ENCODE peak calls at places on chromosomes 7 and 10, in seven cellular contexts. M, T, A, X, J, C and Y are unnamed samples. For H3K9me2, the result is how much of the 10 kb centered on the place peaks cover.

GRCh38 chr10:127398140-127398966 is 150.8 kb upstream of the NPS start:
- DNase-seq in M (no peak), T (peak), X (no peak), A (no peak), J (no peak), C (peak), Y (no peak)

GRCh38 chr7:39272111-39272510 is 294.1 kb upstream of the YAE1 start:
- DNase-seq in M (no peak), X (no peak), J (no peak), C (no peak), A (no peak), T (no peak), Y (no peak)

GRCh38 chr10:52665821-52666220 is 106.8 kb downstream of the MBL2 start:
- DNase-seq in T (no peak), J (no peak), X (no peak), A (no peak), M (no peak), C (no peak), Y (no peak)

GRCh38 chr10:43202224-43202656 is 64.0 kb downstream of the CSGALNACT2 start:
- DNase-seq in J (peak), A (peak), M (peak), C (peak), T (no peak), X (no peak), Y (peak)

GRCh38 chr7:156014808-156015207 is 202.5 kb upstream of the SHH start:
- DNase-seq in M (no peak), A (no peak), C (no peak), J (no peak), T (no peak), X (no peak), Y (no peak)

GRCh38 chr7:55073051-55073511 is 54.3 kb downstream of the EGFR start:
- DNase-seq in X (peak), C (peak), A (no peak), M (no peak), J (no peak), T (peak), Y (no peak)

GRCh38 chr7:34160261-34160752 is 255.0 kb downstream of the BMPER start:
- DNase-seq in J (no peak), C (peak), T (no peak), A (no peak), X (no peak), M (no peak), Y (no peak)

GRCh38 chr10:75062191-75062849 is 49.1 kb upstream of the SAMD8 start:
- DNase-seq in M (no peak), T (no peak), A (no peak), C (peak), J (no peak), X (no peak), Y (no peak)

GRCh38 chr7:47536705-47537611 is 45.0 kb downstream of the TNS3 start:
- DNase-seq in T (peak), X (no peak), M (no peak), J (no peak), C (peak), A (peak), Y (peak)

GRCh38 chr10:52768114-52768532 is 4.5 kb downstream of the MBL2 start:
- DNase-seq in M (no peak), T (no peak), J (no peak), A (no peak), X (no peak), C (no peak), Y (no peak)

GRCh38 chr10:131670341-131670740 is 230.5 kb upstream of the PPP2R2D start:
- DNase-seq in A (no peak), J (no peak), X (no peak), T (no peak), C (no peak), M (no peak), Y (no peak)

GRCh38 chr7:151437163-151437553 is 2.8 kb downstream of the CRYGN start:
- DNase-seq in C (no peak), T (no peak), J (no peak), A (no peak), X (no peak), M (no peak), Y (no peak)

GRCh38 chr7:157477550-157478212 is 140.9 kb downstream of the DNAJB6 start:
- DNase-seq in A (no peak), J (peak), C (no peak), X (no peak), M (no peak), T (no peak), Y (no peak)

DNA sequence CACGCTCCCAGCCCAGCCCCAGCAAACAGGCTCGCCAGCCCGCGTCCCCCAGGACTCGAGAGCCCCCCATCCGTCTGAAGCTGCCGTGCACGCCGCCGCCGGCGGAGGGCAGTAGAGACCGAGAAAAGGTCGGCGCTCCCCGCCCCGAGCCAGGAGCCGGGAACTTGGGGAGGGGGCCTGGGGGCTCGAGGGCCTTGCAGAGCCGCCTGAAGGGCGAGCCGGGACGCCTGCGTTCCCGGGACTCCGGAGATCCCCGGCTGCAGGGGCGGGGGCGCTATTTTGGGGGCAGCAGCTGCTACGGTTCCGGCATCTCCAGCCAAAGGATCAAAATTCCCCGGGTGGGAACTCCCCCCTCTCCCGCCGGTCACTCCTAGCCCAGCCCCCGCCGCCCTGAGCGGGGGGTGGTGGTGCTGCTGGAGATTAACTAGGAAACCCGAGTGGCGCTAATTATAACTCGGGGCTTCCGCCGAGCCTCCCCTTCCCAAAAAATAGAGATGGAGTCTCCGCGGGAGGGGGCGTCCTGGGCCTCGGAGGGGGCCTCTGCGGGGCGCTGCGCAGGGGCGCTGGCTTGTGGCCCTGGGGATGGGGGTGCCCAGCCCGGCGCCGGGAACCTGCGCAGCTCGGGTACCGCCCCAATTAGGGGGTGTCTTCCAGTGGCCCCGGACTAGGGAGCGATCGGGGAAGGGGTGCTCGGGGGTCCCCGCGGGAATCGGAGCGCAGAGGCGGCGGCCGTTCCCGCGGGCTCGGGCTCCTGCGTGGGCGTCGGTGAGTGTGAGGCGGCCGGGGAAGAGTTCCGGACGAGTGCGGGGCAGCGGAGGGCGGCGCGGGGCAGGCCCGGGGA is 608 bp downstream of the ACHE start:
- DNase-seq in M (no peak), C (peak), X (no peak), A (peak), J (no peak), T (peak), Y (peak)
- TF ChIP-seq EZH2 in M (no peak), C (peak), X (no peak), A (peak), J (peak), T (peak), Y (no peak)

DNA sequence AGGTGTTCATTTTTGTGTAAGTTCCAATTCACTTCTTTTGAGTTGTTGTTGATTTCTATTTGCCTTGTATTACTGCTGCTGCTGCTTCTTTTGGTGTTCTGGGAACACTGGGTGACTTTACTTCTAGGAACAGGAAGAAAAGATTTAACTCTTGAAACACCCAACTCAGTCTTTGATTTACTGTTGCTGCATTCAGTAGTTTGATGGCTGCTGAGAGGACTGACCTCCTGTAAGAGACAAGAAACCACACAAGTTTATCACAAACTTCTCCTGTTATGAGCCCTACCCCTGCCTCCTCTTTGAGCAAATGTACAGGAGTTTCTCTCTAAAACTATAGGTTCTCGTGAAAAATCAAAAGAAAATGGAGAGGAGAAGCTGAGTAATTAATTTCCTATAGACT is 161.7 kb downstream of the CTTNBP2 start:
- DNase-seq in J (no peak), M (no peak), C (no peak), T (no peak), X (no peak), A (no peak), Y (no peak)
- H3K9me2 ChIP-seq in J (under half), M (under half), C (under half), T (under half), X (under half), A (under half), Y (under half)

GRCh38 chr10:93899109-93899508 is 5.3 kb downstream of the SLC35G1 start:
- DNase-seq in J (no peak), M (no peak), T (no peak), A (no peak), X (no peak), C (no peak), Y (no peak)

GRCh38 chr10:93894516-93895378 is 969 bp downstream of the SLC35G1 start:
- DNase-seq in M (no peak), J (no peak), X (no peak), A (no peak), C (peak), T (no peak), Y (no peak)

GRCh38 chr10:93897070-93897797 is 3.5 kb downstream of the SLC35G1 start:
- DNase-seq in T (no peak), J (no peak), X (no peak), A (no peak), M (no peak), C (no peak), Y (no peak)

DNA sequence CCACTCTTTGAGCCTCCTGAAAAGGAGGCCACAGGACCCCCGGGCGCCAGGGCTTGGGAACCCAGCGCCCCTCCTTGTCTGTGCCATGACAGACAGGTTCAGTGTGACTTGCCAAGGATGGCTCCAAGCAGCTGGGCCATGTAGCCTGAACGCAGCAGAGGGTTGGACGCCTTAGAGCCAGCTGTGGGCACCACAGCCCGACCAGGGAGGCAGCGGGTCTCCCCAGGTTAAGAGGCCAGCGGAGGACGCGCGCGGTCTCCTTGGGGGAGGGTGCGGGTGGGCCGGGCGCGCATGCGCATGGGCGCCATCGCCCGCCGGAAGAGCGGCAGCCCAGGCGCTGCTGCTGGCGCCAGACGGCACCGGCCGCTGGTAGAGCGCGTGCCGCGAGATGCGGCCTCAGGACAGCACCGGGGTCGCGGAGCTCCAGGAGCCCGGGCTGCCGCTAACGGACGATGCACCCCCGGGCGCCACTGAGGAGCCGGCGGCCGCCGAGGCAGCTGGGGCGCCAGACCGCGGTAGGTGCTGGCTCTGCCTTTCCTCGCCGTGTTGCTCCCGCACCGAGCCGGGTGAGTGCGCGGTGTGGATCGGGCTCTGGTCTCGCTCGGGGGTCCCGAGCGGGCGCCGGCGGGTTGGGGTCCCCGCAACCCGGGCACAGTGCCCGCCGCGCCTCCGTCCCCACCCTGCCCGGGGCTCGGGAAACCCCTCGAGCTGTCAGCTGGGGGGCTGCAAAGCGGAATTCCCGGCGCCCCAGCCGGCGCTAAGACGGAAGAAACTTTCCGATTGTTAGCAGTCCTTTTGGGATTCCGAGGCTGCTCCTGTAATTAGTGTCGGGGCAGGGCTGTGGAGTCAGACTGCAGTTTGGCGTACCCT is at the start of gene SLC35G1:
- DNase-seq in A (peak), J (peak), M (peak), X (peak), C (peak), T (peak), Y (peak)
- TF ChIP-seq EZH2 in A (peak), J (no peak), M (no peak), X (no peak), C (no peak), T (no peak), Y (no peak)

DNA sequence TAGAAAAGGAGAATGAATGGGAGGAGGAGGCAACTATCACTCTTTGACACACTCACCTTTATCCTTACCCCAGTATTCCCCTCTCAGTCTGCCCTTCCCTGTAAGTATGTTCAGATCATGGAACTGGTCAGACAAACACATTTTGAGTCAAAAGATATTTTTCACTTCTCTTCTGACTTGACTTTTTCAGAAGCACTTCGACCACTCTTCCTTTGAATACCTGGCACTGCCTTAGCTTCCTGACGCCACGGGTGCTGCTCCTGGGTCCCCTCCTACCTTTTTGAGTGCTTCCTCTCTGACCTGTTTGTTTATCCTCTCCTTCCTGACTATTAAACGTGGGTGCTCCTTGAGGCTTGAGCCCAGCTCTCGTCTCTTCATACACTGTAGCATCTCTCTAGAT is 19.8 kb upstream of the C10orf67 start:
- DNase-seq in X (no peak), J (no peak), M (no peak), T (no peak), A (no peak), C (no peak), Y (no peak)
- H3K9me2 ChIP-seq in X (under half), J (under half), M (under half), T (under half), A (under half), C (under half), Y (under half)

DNA sequence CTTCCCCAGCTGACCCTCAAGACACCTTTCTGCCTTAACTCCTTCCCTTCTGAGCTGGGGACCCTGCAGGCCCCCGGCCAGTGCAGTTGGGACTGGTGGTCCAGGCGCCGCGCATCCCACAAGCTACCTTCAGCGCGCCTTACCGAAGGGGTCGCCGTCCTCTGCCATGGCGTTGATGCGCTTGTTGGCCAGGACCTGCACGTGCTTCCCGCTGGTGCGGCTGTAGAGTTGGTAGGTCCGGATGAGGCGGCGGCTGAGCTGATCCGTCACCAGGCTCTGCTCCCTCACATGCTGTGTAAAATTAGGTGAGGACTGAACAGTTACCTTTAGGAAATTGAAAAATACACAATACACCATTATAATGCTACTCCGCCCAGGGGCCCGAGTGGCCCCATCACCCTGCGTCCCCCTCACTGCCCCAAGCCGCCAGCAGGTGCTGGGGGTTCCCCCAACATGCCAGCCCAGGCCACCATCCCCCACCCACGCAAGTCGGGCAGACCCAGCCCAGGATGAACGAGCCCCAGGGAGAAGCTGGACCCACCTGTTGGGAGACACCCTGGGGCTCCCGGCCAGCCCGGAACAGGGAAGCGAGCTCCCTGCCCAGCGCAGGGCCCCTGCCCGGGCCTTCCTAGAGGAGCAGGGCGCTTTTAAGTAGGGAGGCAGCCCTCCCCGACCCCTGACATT is 1.2 kb downstream of the FGF8 start:
- DNase-seq in C (peak), J (no peak), X (no peak), M (no peak), A (peak), T (no peak), Y (no peak)
- TF ChIP-seq EZH2 in C (no peak), J (no peak), X (no peak), M (no peak), A (peak), T (no peak), Y (no peak)

GRCh38 chr7:113872981-113873380 is 45.8 kb downstream of the PPP1R3A start:
- DNase-seq in X (no peak), T (no peak), C (no peak), J (no peak), A (no peak), M (no peak), Y (no peak)
- H3K9me2 ChIP-seq in X (under half), T (under half), C (under half), J (under half), A (under half), M (under half), Y (under half)

DNA sequence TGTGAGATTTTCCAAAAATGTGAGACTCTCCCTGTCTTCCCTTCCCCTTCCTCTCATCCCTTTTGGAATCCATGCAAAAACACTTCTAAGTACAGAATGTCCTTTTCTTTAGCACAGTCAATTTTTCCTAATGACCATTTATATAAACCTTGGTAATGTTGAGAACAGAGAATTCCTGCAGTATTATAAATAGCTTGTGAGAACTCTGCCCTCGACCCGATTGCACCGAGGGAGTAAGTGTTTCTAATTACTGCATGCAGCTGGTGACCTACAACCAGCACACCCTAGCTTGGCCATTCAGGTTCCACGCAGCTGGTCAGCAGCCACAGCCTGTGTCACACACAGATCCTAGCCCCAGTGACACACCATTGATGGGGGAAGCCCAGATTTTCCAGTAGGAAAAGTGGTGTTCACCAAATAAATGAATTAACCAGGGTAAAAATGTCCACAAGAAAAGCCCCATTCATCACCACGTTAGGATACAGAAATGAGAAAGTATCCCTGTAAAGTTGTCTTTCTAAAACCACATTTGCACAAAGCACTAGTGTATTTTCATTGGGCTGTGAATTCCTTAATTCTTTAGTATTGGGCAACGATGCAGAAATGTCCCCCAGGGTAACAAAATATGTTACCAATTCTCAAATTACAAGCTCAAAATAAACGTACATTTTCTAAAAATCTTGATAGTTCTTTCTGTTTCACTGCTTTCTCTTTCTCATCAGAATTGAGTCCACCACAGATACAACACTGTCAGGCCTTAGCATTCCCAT is 499.0 kb upstream of the KLF6 start:
- DNase-seq in J (no peak), M (no peak), C (peak), X (no peak), A (no peak), T (no peak), Y (no peak)
- TF ChIP-seq EZH2 in J (no peak), M (no peak), C (no peak), X (no peak), A (no peak), T (no peak), Y (no peak)

GRCh38 chr10:7706534-7707073 is 3.5 kb downstream of the ITIH2 start:
- DNase-seq in T (no peak), J (no peak), C (no peak), X (no peak), M (no peak), A (no peak), Y (no peak)

GRCh38 chr10:7707102-7707501 is 4.0 kb downstream of the ITIH2 start:
- DNase-seq in J (no peak), M (no peak), A (no peak), X (no peak), T (no peak), C (no peak), Y (no peak)

GRCh38 chr10:7708832-7709231 is 5.7 kb downstream of the ITIH2 start:
- DNase-seq in T (no peak), X (no peak), M (no peak), J (no peak), C (no peak), A (no peak), Y (no peak)

GRCh38 chr10:7710446-7710845 is 7.3 kb downstream of the ITIH2 start:
- DNase-seq in A (no peak), T (no peak), X (no peak), J (no peak), C (no peak), M (no peak), Y (no peak)

DNA sequence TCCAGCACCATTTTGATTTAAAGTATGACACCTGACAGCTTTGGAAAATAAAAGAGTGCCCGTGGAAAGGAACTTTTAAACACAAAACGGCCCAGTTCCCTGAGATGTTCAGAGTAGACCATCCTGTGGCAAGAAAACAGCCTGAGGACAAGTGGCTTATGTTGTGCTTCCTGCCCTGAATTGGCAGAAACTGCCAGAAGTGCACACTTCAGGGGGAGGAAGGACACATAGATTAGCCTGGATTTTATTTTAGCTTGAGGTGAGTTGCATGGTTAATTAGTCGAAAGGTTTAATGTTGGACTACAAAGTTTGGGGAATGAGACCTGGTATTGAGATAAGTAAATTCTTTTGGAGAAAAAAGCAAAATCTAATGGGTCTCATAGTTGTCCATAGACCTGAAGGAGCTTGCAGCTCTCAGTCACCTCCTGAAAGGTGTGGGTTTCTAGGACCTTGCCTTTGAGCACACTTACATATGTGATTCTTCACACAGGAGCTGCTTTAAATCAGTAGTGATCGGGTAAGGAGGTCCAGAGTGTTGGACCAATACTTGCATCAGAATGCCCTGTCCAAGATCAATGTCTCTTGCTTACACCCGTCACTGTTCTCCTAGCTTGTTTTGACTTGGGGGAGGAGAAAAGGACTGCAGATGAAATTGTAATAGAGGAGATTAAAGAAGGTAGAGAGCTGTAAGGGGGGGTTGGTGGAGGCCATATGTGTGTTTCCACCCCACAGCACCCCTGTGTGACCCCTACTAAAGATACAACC is 4.9 kb downstream of the ITIH2 start:
- DNase-seq in T (no peak), M (no peak), X (no peak), A (no peak), J (no peak), C (no peak), Y (no peak)
- H3K9me2 ChIP-seq in T (under half), M (under half), X (under half), A (under half), J (under half), C (under half), Y (under half)